ENCODE peak calls at places on chromosomes 6 and 20, in four cellular contexts. M is neural progenitor cell, J is IMR-90, Q is tibial artery. C is an unnamed sample.

GRCh38 chr6:447381-448165 is 56.0 kb downstream of the IRF4 start:
- DNase-seq in M (no peak), J (no peak), Q (peak), C (peak)

GRCh38 chr20:34015401-34016335 is 22.0 kb downstream of the RALY start:
- DNase-seq in M (no peak), J (no peak), Q (no peak), C (no peak)

GRCh38 chr20:1537731-1538058 is 19.8 kb downstream of the SIRPD start:
- DNase-seq in M (no peak), J (no peak), Q (peak), C (peak)

GRCh38 chr6:145530454-145530853 is 204.9 kb downstream of the EPM2A start:
- DNase-seq in M (no peak), Q (no peak), J (no peak), C (no peak)

GRCh38 chr6:20907486-20908071 is 373.3 kb downstream of the CDKAL1 start:
- DNase-seq in M (no peak), Q (no peak), J (no peak), C (no peak)

GRCh38 chr6:104325341-104326172 is 534.2 kb downstream of the HACE1 start:
- DNase-seq in Q (no peak), M (peak), J (no peak), C (peak)

GRCh38 chr20:63441777-63442493 is 30.5 kb downstream of the KCNQ2 start:
- DNase-seq in Q (no peak), M (peak), J (peak), C (peak)

GRCh38 chr6:55449219-55449618 is 122.0 kb downstream of the GFRAL start:
- DNase-seq in J (no peak), M (peak), Q (no peak), C (no peak)

GRCh38 chr20:4090756-4091331 is 75.5 kb upstream of the RNF24 start:
- DNase-seq in M (no peak), Q (no peak), J (peak), C (no peak)

GRCh38 chr6:170221052-170221752 is 69.7 kb downstream of the DLL1 start:
- DNase-seq in Q (peak), J (no peak), M (no peak), C (peak)

GRCh38 chr20:19560876-19561480 is 197.1 kb upstream of the RIN2 start:
- DNase-seq in Q (no peak), J (no peak), M (no peak), C (no peak)

GRCh38 chr20:371755-372542 is 8.6 kb upstream of the TRIB3 start:
- DNase-seq in M (no peak), Q (no peak), J (peak), C (no peak)

GRCh38 chr20:13586133-13586532 is 52.6 kb downstream of the TASP1 start:
- DNase-seq in M (no peak), J (no peak), Q (no peak), C (no peak)

GRCh38 chr20:7696311-7696710 is 243.9 kb downstream of the HAO1 start:
- DNase-seq in M (no peak), Q (no peak), J (no peak), C (no peak)

GRCh38 chr6:101703311-101703710 is 309.8 kb downstream of the GRIK2 start:
- DNase-seq in J (no peak), Q (no peak), M (peak), C (no peak)

GRCh38 chr20:64111841-64112641 is 4.7 kb upstream of the NPBWR2 start:
- DNase-seq in J (no peak), M (no peak), Q (peak), C (no peak)

GRCh38 chr6:39610229-39610628 is 115.0 kb downstream of the KIF6 start:
- DNase-seq in J (no peak), Q (no peak), M (no peak), C (no peak)

GRCh38 chr6:129239825-129240491 is 357.0 kb downstream of the LAMA2 start:
- DNase-seq in M (no peak), Q (no peak), J (no peak), C (no peak)

GRCh38 chr6:17013701-17014100 is 88.1 kb upstream of the STMND1 start:
- DNase-seq in M (no peak), Q (no peak), J (peak), C (no peak)

GRCh38 chr6:134642217-134642616 is 307.7 kb downstream of the ALDH8A1 start:
- DNase-seq in J (peak), M (no peak), Q (no peak), C (no peak)

GRCh38 chr6:166009385-166010031 is 158.1 kb downstream of the TBXT start:
- DNase-seq in M (no peak), Q (no peak), J (no peak), C (no peak)
- H3K4me3 ChIP-seq in M (peak), Q (no peak), J (no peak), C (no peak)

GRCh38 chr6:35719407-35719829 is 17.4 kb upstream of the ARMC12 start:
- DNase-seq in M (no peak), J (no peak), Q (no peak), C (no peak)

GRCh38 chr6:35718354-35718695 is 18.5 kb upstream of the ARMC12 start:
- DNase-seq in J (no peak), M (no peak), Q (peak), C (no peak)

GRCh38 chr6:35718911-35719381 is 17.9 kb upstream of the ARMC12 start:
- DNase-seq in Q (peak), M (no peak), J (no peak), C (peak)

GRCh38 chr6:35716798-35717197 is 20.0 kb upstream of the ARMC12 start:
- DNase-seq in M (no peak), Q (no peak), J (no peak), C (no peak)

DNA sequence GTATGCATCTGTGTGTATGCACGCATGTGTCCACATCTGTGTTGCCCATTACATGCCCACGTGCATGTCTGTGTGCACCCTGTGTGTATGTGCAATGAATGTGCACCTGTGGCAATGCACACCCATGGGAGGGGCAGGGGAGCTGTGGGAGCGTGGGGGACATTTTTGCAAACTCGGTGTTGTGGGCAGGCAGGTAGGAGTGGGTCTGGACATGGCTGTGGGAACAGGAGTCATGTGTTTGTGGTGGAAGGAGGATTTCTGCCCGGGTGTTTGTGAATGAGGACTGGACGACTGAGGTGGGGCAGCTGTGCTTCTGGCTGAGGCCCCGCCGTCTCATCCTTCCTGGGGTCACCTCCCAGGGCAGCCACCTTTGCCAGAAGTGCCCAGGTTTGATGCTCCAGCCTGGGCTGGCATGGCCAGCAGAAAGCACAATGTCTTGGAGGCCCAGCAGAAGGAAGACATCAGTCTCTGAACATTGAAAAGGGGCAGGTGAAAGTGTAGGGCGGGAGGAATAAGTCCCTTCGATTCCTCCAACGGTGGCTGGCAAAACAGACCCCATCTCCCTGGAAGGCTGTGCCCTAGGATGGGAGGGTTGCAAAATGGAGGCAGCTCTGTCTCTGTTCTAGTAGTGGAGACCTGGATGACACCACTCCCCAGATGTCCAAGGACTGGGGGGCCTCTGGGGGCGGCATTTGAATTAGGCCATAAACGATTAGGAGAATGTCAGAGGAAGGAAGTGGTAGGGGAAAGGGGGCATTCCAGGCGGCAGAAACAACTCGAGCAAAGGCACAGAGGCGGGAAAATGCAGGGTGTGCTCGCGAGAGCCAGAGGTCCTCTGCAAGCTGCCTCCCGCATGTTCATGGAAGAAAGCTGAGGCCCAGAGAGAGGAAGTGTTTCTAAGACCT is 19.1 kb upstream of the ARMC12 start:
- DNase-seq in Q (peak), J (no peak), M (no peak), C (no peak)
- H3K27ac ChIP-seq in Q (peak), J (no peak), M (no peak), C (peak)

GRCh38 chr6:100464162-100464851 is 414 bp downstream of the SIM1 start:
- DNase-seq in J (no peak), M (peak), Q (no peak), C (no peak)

GRCh38 chr6:100461920-100462295 is 2.8 kb downstream of the SIM1 start:
- DNase-seq in J (no peak), Q (no peak), M (no peak), C (no peak)

GRCh38 chr6:100462396-100462795 is 2.3 kb downstream of the SIM1 start:
- DNase-seq in Q (no peak), J (no peak), M (no peak), C (no peak)

GRCh38 chr6:100463685-100464161 is 998 bp downstream of the SIM1 start:
- DNase-seq in Q (no peak), J (no peak), M (peak), C (no peak)

DNA sequence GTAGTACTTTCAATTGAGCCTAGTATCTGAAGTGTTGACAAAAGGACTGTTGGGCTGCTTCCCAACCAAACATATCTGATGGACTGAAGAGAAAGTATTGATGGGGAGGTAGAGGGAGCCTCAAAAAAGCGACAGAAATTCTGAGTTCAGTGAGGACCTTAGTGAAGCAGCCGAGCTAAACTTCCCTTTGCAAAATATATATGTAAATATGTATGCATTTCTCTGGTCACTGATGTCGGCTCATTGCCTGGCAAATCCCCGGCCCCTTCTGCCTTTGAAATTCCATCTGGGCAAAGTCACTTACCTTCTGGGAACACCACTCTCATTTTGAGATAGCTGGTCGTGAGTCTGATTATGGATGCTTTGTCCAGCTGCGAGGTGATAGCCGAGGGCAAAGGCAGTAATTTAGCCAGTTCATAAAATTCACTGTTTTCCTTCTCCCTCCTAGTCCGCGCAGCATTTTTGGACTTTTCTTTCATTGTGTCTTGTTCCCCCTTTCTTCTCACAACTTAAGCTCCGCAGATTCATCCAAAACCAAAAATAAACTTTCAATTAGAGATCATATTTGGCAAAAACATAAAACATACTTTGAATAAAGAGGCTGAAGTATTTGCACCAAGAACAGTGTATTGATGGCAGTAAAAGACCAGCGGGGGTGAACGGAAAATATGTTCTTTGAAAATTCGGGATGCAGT is 1.6 kb downstream of the SIM1 start:
- DNase-seq in Q (no peak), M (no peak), J (no peak), C (no peak)
- H3K4me3 ChIP-seq in Q (no peak), M (no peak), J (no peak), C (no peak)

GRCh38 chr6:43499028-43499815 is 10.9 kb downstream of the LRRC73 start:
- DNase-seq in Q (no peak), M (no peak), J (no peak), C (no peak)
- H3K27ac ChIP-seq in Q (peak), M (no peak), J (no peak), C (peak)